ENCODE peak calls at places on chromosomes 16 and 17, in five cellular contexts. N is lower leg skin; S is stimulated activated CD8-positive, alpha-beta memory T cell treated with anti-CD3 and anti-CD28 coated beads, Interleukin-12 subunit alpha, Interleukin-12 subunit beta, amount 100 ng/mL, for 1 hour; M is Daoy; R is HEK293T. I is an unnamed sample.

GRCh38 chr17:40541873-40542561 is 23.3 kb downstream of the CCR7 start:
- DNase-seq in R (no peak), M (no peak), S (no peak), N (no peak), I (no peak)

GRCh38 chr17:13182854-13183253 is 165.0 kb upstream of the ELAC2 start:
- DNase-seq in M (no peak), N (no peak), S (no peak), R (no peak), I (no peak)

GRCh38 chr16:88773812-88774291 is 11.2 kb downstream of the PIEZO1 start:
- DNase-seq in N (no peak), S (no peak), R (no peak), M (peak; percentile 89), I (peak; percentile 29)

GRCh38 chr17:38917259-38917658 is 8.2 kb upstream of the LASP1NB start:
- DNase-seq in N (no peak), S (no peak), M (no peak), R (no peak), I (no peak)

GRCh38 chr17:70137451-70138230 is 31.7 kb upstream of the KCNJ2 start:
- DNase-seq in S (no peak), M (peak; percentile 35), R (peak; percentile 37), N (peak; percentile 83), I (peak; percentile 97)

GRCh38 chr17:41652461-41652960 is 28.1 kb upstream of the KRT17 start:
- DNase-seq in N (no peak), M (no peak), R (no peak), S (no peak), I (no peak)

GRCh38 chr17:79214940-79215604 is 140.4 kb downstream of the ENGASE start:
- DNase-seq in R (no peak), N (no peak), M (no peak), S (no peak), I (no peak)

GRCh38 chr17:77433385-77434135 is 292.8 kb downstream of the SEC14L1 start:
- DNase-seq in S (no peak), R (no peak), M (no peak), N (no peak), I (no peak)

GRCh38 chr17:40931311-40931710 is 6.1 kb downstream of the KRT23 start:
- DNase-seq in R (no peak), S (no peak), M (no peak), N (no peak), I (no peak)

GRCh38 chr17:63675607-63676539 is 24.1 kb downstream of the LIMD2 start:
- DNase-seq in M (peak; percentile 93), N (peak; percentile 57), S (no peak), R (peak; percentile 70), I (peak; percentile 53)

GRCh38 chr17:8729421-8729820 is 15.2 kb downstream of the CCDC42 start:
- DNase-seq in S (no peak), R (no peak), M (no peak), N (no peak), I (no peak)

I was measured in renal cortical epithelial cell.